ENCODE peak calls at places on chromosomes 6 and 20, in five cellular contexts. Z, T, Y, A and K are unnamed samples.

GRCh38 chr6:169921853-169922779 is 170.7 kb downstream of the ERMARD start:
- DNase-seq in Y (no peak), T (peak; percentile 69), Z (no peak), A (no peak), K (no peak)

GRCh38 chr6:161455848-161456247 is 182.0 kb upstream of the AGPAT4 start:
- DNase-seq in Z (no peak), A (no peak), T (no peak), Y (no peak), K (no peak)

GRCh38 chr20:51469578-51470520 is 72.7 kb downstream of the NFATC2 start:
- DNase-seq in T (no peak), Y (no peak), Z (no peak), A (no peak), K (no peak)

GRCh38 chr20:64165866-64166600 is 1.8 kb downstream of the MYT1 start:
- DNase-seq in T (no peak), A (no peak), Y (no peak), Z (no peak), K (no peak)

GRCh38 chr6:112335736-112336135 is 11.4 kb upstream of the RFPL4B start:
- DNase-seq in Z (no peak), T (no peak), Y (no peak), A (no peak), K (no peak)

GRCh38 chr6:21115111-21115510 is 478.4 kb upstream of the SOX4 start:
- DNase-seq in Y (peak; percentile 43), A (peak; percentile 75), Z (no peak), T (no peak), K (no peak)

GRCh38 chr6:21281366-21281765 is 312.2 kb upstream of the SOX4 start:
- DNase-seq in A (no peak), Z (no peak), T (no peak), Y (no peak), K (no peak)

GRCh38 chr6:100177956-100178355 is 183.9 kb upstream of the MCHR2 start:
- DNase-seq in Y (peak; percentile 54), Z (no peak), A (peak; percentile 56), T (no peak), K (no peak)

GRCh38 chr20:46021361-46022359 is 7.4 kb upstream of the SLC12A5 start:
- DNase-seq in Y (peak; percentile 34), T (peak; percentile 99), A (peak; percentile 33), Z (no peak), K (peak; percentile 37)

GRCh38 chr20:58053391-58054055 is 174.9 kb downstream of the ANKRD60 start:
- DNase-seq in Y (no peak), Z (no peak), T (no peak), A (no peak), K (no peak)

GRCh38 chr6:25369450-25370086 is 90.4 kb downstream of the CARMIL1 start:
- DNase-seq in Z (no peak), Y (no peak), A (no peak), T (no peak), K (peak; percentile 50)

GRCh38 chr6:106729848-106730247 is 100.5 kb downstream of the QRSL1 start:
- DNase-seq in Y (no peak), T (no peak), Z (no peak), A (no peak), K (no peak)

GRCh38 chr6:162211022-162211421 is 516.5 kb downstream of the PRKN start:
- DNase-seq in Z (no peak), A (no peak), Y (no peak), T (no peak), K (no peak)

GRCh38 chr6:92124126-92124525 is 1295.2 kb downstream of the EPHA7 start:
- DNase-seq in Y (no peak), A (peak; percentile 3), T (no peak), Z (no peak), K (peak; percentile 80)

GRCh38 chr6:92125681-92126080 is 1293.7 kb downstream of the EPHA7 start:
- DNase-seq in Y (no peak), A (no peak), Z (no peak), T (no peak), K (no peak)

GRCh38 chr6:92126088-92126487 is 1293.3 kb downstream of the EPHA7 start:
- DNase-seq in A (no peak), T (no peak), Y (no peak), Z (no peak), K (peak; percentile 65)

GRCh38 chr6:92121228-92121627 is 1298.1 kb downstream of the EPHA7 start:
- DNase-seq in A (no peak), Z (no peak), Y (no peak), T (no peak), K (no peak)

DNA sequence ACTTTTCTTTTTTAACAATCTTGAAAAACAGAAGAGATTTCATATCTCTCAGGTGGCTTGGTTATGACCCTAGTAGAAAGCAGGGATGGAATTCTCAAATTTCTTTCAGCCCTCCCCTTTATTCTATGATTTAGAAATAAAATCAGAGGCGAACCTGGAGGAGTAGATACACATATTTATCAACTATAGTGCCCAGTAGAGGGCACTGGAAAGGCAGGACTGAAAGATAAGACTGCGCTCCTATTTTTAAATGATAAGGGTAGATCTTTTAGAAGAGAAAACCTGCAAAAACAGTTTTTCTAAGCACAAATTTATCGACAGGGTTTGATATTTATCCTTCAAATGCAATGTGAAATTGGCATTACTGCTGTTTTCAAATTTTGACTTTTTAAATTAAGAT is 1296.6 kb downstream of the EPHA7 start:
- DNase-seq in T (no peak), Z (no peak), A (no peak), Y (no peak), K (peak; percentile 10)
- H3K4me3 ChIP-seq in T (no peak overlapping the region), Z (no peak overlapping the region), A (no peak overlapping the region), Y (no peak overlapping the region), K (no peak overlapping the region)

DNA sequence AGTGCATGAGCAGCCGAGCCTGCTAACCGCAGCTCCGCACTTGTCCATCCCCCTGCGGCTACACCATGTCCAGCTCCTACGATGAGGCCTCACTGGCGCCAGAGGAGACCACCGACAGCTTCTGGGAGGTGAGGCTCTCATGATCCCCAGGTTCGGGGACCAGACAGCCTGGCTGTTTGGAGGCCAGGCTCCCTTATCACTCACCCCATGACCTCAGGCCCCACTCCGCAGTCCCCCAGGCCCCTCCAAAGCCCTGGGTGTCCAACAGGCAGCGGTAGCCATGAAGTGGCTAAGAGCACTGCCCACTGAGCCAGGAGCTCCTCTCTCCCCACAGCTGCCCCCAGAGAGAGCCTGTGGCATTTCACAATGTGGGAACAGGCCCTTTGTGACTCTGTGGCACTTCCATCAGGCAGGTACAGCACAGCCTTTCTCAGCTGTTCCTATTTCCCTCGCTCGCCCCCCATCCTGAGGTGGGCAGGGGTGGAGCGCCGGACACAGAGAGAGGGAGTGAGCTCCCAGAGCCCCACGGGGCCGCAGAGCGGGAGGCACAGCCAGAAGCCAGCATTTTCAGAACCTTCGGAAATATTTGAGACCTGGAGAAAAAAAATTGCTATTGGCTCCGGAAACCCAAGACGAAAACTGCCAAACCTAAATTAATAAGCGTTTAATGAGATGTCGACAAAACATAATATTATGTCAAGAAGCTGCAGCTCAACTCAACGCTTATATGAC is 29.7 kb downstream of the SPDEF start:
- DNase-seq in T (peak; percentile 74), Y (no peak), Z (peak; percentile 29), A (peak; percentile 21), K (no peak)
- H3K4me3 ChIP-seq in T (peak overlapping the region; percentile 8), Y (peak overlapping the region; percentile 71), Z (peak overlapping the region; percentile 7), A (no peak overlapping the region), K (peak overlapping the region; percentile 20)

GRCh38 chr6:2744778-2745177 is 5.9 kb downstream of the MYLK4 start:
- DNase-seq in Z (no peak), A (peak; percentile 23), T (no peak), Y (no peak), K (no peak)

GRCh38 chr6:2746557-2747061 is 4.1 kb downstream of the MYLK4 start:
- DNase-seq in Z (no peak), A (no peak), T (no peak), Y (no peak), K (no peak)

GRCh38 chr6:2743280-2744205 is 7.2 kb downstream of the MYLK4 start:
- DNase-seq in Z (no peak), Y (no peak), T (no peak), A (no peak), K (no peak)

GRCh38 chr6:2745246-2745645 is 5.5 kb downstream of the MYLK4 start:
- DNase-seq in Z (no peak), Y (no peak), A (no peak), T (no peak), K (no peak)

GRCh38 chr6:2744206-2744771 is 6.4 kb downstream of the MYLK4 start:
- DNase-seq in T (no peak), Z (peak; percentile 83), A (peak; percentile 37), Y (no peak), K (no peak)
- H3K4me3 ChIP-seq in T (no peak overlapping the region), Z (no peak overlapping the region), A (no peak overlapping the region), Y (no peak overlapping the region), K (no peak overlapping the region)

DNA sequence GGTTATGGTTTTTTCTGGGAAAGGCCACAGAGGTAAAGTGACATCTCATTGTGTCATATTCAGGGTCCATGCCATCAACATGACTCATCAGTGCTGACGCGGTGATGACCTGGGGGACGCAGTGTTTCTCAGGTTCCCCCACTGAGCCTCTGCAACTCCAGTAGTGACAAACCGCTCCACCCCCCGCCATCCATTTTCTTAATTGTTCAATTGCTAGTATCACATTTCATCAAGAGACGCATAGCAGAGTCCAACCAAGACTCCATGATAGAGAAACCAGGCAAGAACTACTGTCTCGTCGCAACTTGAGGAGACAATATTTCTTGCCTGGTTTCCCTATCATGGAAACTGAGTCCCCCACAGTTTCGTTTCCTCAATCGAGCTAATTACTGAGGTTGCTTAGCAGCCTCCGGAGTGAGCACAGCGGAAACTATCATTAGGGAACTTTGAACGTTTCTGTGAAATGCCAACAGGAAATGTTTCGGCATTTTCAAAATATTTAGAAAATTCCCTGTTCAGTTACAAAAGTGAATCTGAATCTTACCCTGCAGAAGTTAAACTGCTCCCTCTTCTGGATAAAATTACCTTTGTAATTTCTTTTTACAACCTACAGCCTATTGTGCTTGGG is 12.2 kb upstream of the SERPINB1 start:
- DNase-seq in T (no peak), Y (peak; percentile 82), A (peak; percentile 83), Z (peak; percentile 52), K (peak; percentile 63)
- H3K4me3 ChIP-seq in T (peak overlapping the region; percentile 19), Y (peak overlapping the region; percentile 77), A (peak overlapping the region; percentile 45), Z (peak overlapping the region; percentile 16), K (peak overlapping the region; percentile 37)

DNA sequence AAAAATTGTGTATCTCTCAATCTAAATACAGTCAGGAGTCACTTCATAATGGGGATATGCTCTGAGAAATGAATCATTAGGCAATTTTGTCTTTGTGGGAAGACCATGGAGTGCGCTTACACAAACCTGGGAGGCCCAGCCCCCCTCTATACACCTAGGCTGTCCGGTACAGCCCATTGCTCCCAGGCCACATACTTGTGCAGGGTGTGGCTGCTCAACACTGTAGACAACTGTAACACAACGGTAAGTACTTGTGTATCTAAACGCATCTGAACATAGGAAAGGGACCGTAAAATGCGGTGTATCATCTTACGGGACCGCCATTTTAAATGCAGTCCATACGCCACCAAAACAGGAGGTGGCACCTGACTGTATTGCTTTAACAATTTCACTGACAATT is 58.0 kb upstream of the FRMD1 start:
- DNase-seq in Z (no peak), A (no peak), Y (no peak), T (no peak), K (no peak)
- H3K4me3 ChIP-seq in Z (no peak overlapping the region), A (no peak overlapping the region), Y (no peak overlapping the region), T (no peak overlapping the region), K (no peak overlapping the region)

GRCh38 chr6:62283828-62284411 is 2.1 kb downstream of the KHDRBS2 start:
- DNase-seq in A (peak; percentile 1), T (peak; percentile 6), Z (no peak), Y (peak; percentile 42), K (peak; percentile 51)

GRCh38 chr6:62284725-62285124 is 1.3 kb downstream of the KHDRBS2 start:
- DNase-seq in Y (no peak), Z (no peak), T (no peak), A (no peak), K (no peak)

GRCh38 chr6:62285612-62286469 is at the start of gene KHDRBS2:
- DNase-seq in Y (no peak), T (peak; percentile 88), Z (peak; percentile 73), A (no peak), K (peak; percentile 52)

GRCh38 chr6:62286470-62286843 is 432 bp upstream of the KHDRBS2 start:
- DNase-seq in Y (no peak), T (no peak), A (no peak), Z (no peak), K (no peak)

GRCh38 chr6:62283359-62283758 is 2.7 kb downstream of the KHDRBS2 start:
- DNase-seq in T (no peak), Y (no peak), Z (no peak), A (no peak), K (no peak)
- H3K4me3 ChIP-seq in T (no peak overlapping the region), Y (no peak overlapping the region), Z (no peak overlapping the region), A (no peak overlapping the region), K (no peak overlapping the region)